ENCODE peak calls at places on chromosomes 11 and 22, in ten cellular contexts. U is suprapubic skin, V is ovary, C is uterus, Z is stomach, W is Peyer's patch, Y is IMR-90, B is heart left ventricle, E is A549, N is endothelial cell of umbilical vein. P is an unnamed sample.

GRCh38 chr11:66956689-66957290 is 1.4 kb downstream of the PC start:
- DNase-seq in U (no peak), W (no peak), E (peak), C (no peak), Y (peak), N (no peak), V (no peak), B (no peak), Z (peak), P (peak)

GRCh38 chr22:23565288-23565941 is 14.7 kb downstream of the IGLL1 start:
- DNase-seq in Y (no peak), B (no peak), C (no peak), E (peak), V (no peak), W (no peak), Z (no peak), U (no peak), N (no peak), P (peak)

GRCh38 chr11:125289419-125290088 is 125.0 kb downstream of the PKNOX2 start:
- DNase-seq in N (no peak), Y (no peak), V (no peak), Z (no peak), C (no peak), W (no peak), U (no peak), E (no peak), B (no peak), P (no peak)

GRCh38 chr22:31852691-31853370 is 91.5 kb upstream of the YWHAH start:
- DNase-seq in E (no peak), C (no peak), U (no peak), Y (peak), Z (no peak), W (no peak), N (no peak), B (no peak), V (no peak), P (no peak)

GRCh38 chr11:97143463-97143862 is 753.6 kb downstream of the JRKL start:
- DNase-seq in W (no peak), V (no peak), Z (no peak), N (no peak), B (no peak), C (no peak), Y (no peak), U (no peak), E (no peak), P (no peak)

GRCh38 chr11:116179346-116179850 is 593.4 kb downstream of the BUD13 start:
- DNase-seq in V (no peak), N (no peak), B (no peak), E (no peak), Z (no peak), W (no peak), U (peak), Y (no peak), C (no peak), P (no peak)

GRCh38 chr11:134120921-134121526 is 52.2 kb downstream of the JAM3 start:
- DNase-seq in Z (no peak), V (peak), N (peak), C (peak), E (no peak), W (no peak), B (peak), U (no peak), Y (peak), P (peak)

GRCh38 chr11:11555228-11555627 is 66.6 kb downstream of the GALNT18 start:
- DNase-seq in W (no peak), C (no peak), U (no peak), N (no peak), V (no peak), Y (no peak), Z (peak), E (no peak), B (peak), P (peak)

GRCh38 chr11:13635290-13635689 is 33.2 kb upstream of the FAR1 start:
- DNase-seq in B (no peak), W (no peak), E (no peak), Z (no peak), V (no peak), Y (no peak), U (no peak), C (no peak), N (no peak), P (no peak)

GRCh38 chr11:131534031-131534430 is 163.6 kb downstream of the NTM start:
- DNase-seq in N (no peak), W (no peak), V (no peak), Y (no peak), U (no peak), B (no peak), Z (no peak), E (no peak), C (no peak), P (no peak)

GRCh38 chr22:18975434-18976196 is 39.5 kb upstream of the PRODH start:
- DNase-seq in E (no peak), C (no peak), Z (no peak), B (no peak), N (no peak), V (no peak), U (no peak), W (no peak), Y (no peak), P (no peak)

GRCh38 chr22:38109391-38110000 is 988 bp downstream of the BAIAP2L2 start:
- DNase-seq in E (peak), B (no peak), Z (no peak), N (no peak), U (no peak), Y (no peak), V (no peak), C (no peak), W (no peak), P (no peak)

GRCh38 chr22:38110863-38111852 is 674 bp upstream of the BAIAP2L2 start:
- DNase-seq in V (no peak), Z (peak), W (no peak), U (no peak), E (peak), B (no peak), N (no peak), C (no peak), Y (no peak), P (no peak)

GRCh38 chr22:38111941-38112355 is 1.5 kb upstream of the BAIAP2L2 start:
- DNase-seq in V (no peak), E (no peak), B (no peak), N (no peak), W (no peak), Z (peak), Y (no peak), U (no peak), C (no peak), P (no peak)

GRCh38 chr22:38108561-38109319 is 1.7 kb downstream of the BAIAP2L2 start:
- DNase-seq in W (no peak), B (no peak), C (no peak), Y (no peak), U (no peak), E (no peak), V (no peak), N (no peak), Z (no peak), P (no peak)

GRCh38 chr22:38110008-38110862 is at the start of gene BAIAP2L2:
- DNase-seq in V (no peak), N (no peak), E (peak), C (no peak), B (no peak), Y (no peak), U (no peak), Z (peak), W (no peak), P (no peak)
- H3K4me3 ChIP-seq in V (no peak), N (no peak), E (peak), C (no peak), B (no peak), Y (no peak), U (no peak), Z (peak), W (peak), P (no peak)

DNA sequence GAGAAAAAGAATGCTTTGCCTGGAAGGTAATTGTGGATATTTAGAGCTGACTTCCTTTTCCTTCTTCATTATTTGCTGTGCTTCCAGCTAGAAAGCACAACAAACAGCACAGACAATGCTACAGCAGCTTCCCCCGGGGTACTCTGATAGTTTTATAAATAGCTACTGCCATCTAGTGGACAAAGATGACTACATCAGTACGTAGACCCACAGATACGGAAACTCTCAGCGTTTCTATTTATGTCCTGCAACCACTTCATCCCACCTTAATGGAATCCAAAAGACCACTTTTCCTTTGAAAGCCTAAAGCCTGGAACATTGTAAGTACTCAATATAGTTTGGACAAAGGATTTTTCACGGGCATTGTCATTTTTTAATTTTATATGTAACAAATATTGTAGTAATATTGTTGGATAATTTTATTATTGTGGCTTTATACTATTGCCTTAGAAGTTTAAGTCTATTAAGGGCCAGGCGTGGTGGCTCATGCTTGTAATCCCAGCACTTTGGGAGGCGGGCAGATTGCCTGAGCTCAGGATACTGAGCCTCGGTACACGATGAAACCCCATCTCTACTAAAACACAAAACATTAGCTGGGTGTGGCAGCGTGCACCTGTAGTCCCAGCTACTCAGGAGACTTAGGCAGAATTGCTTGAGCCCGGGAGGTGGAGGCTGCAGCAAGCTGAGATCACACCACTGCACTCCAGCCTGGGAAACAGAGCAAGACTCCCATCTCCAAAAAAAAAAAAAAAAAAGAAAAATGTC is 7.5 kb downstream of the HSPA8 start:
- DNase-seq in Y (peak), C (no peak), B (no peak), U (no peak), N (peak), V (no peak), E (peak), W (no peak), Z (no peak), P (no peak)
- TF ChIP-seq POLR2A in Y (peak), C (no peak), B (no peak), U (no peak), N (peak), V (no peak), E (no peak), W (no peak), Z (no peak), P (no peak)

GRCh38 chr11:9704620-9705019 is 40.7 kb downstream of the SWAP70 start:
- DNase-seq in N (no peak), U (no peak), E (no peak), Y (no peak), W (no peak), Z (no peak), C (no peak), B (no peak), V (no peak), P (no peak)

GRCh38 chr11:9704037-9704436 is 40.2 kb downstream of the SWAP70 start:
- DNase-seq in E (no peak), V (no peak), Y (no peak), C (no peak), N (no peak), U (no peak), W (no peak), Z (no peak), B (no peak), P (no peak)

GRCh38 chr11:9700105-9700801 is 36.4 kb downstream of the SWAP70 start:
- DNase-seq in C (no peak), Y (no peak), V (no peak), Z (no peak), W (no peak), N (peak), E (no peak), U (no peak), B (no peak), P (no peak)

GRCh38 chr11:9703280-9703679 is 39.4 kb downstream of the SWAP70 start:
- DNase-seq in Y (no peak), U (no peak), N (peak), E (no peak), C (no peak), W (peak), Z (no peak), B (no peak), V (no peak), P (no peak)

DNA sequence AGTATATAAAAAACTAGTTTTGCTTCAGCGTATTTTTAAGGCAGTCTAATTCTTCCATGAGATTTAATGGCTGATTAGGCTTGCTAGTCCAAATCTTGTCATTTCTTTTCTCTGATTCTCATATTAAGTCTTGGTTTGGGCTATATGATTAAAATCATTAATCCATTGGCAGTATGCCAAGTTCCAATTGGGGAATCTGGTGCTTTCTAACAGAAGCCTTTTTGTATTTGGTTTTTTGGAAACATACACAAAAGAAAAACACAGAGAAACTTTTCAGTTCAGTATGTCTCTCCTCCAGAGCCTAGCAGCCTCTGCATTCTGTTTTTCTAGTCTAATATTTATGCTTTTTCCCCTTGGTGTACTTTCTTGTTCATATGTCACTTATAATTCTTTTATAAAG is 37.9 kb downstream of the SWAP70 start:
- DNase-seq in Y (no peak), E (no peak), W (no peak), N (peak), C (no peak), B (no peak), V (no peak), Z (no peak), U (no peak), P (no peak)
- H3K27ac ChIP-seq in Y (no peak), E (no peak), W (peak), N (peak), C (peak), B (no peak), V (no peak), Z (no peak), U (peak), P (no peak)

GRCh38 chr22:41801886-41802285 is 1.4 kb downstream of the CCDC134 start:
- DNase-seq in Z (no peak), W (no peak), V (no peak), B (no peak), C (no peak), N (no peak), U (no peak), E (no peak), Y (no peak), P (no peak)
- H3K4me3 ChIP-seq in Z (peak), W (no peak), V (no peak), B (no peak), C (no peak), N (no peak), U (no peak), E (peak), Y (no peak), P (no peak)